ENCODE peak calls at places on chromosomes 11 and 22, in four cellular contexts. R is HepG2, W is K562, N is GM12878. H is an unnamed sample.
A peak's percentile ranks its signal among the peaks of the same experiment; 100 is the strongest.

GRCh38 chr11:72589802-72590761 is 84.1 kb downstream of the PDE2A start:
- DNase-seq in R (peak; percentile 48), W (peak; percentile 77), N (no peak), H (peak; percentile 70)

GRCh38 chr11:91303754-91304153 is 920.9 kb upstream of the FAT3 start:
- DNase-seq in R (no peak), W (no peak), N (no peak), H (no peak)

GRCh38 chr22:33639588-33640254 is 280.6 kb downstream of the LARGE1 start:
- DNase-seq in R (no peak), W (no peak), N (no peak), H (no peak)

GRCh38 chr22:50178871-50179869 is 6.5 kb upstream of the TRABD start:
- DNase-seq in R (no peak), W (peak; percentile 45), N (no peak), H (no peak)

GRCh38 chr11:130634981-130635473 is 186.6 kb downstream of the ADAMTS15 start:
- DNase-seq in R (peak; percentile 14), W (no peak), N (no peak), H (no peak)

GRCh38 chr11:64566042-64566914 is 24.7 kb upstream of the SLC22A12 start:
- DNase-seq in R (peak; percentile 99), W (peak; percentile 67), N (no peak), H (peak; percentile 83)

GRCh38 chr11:57885298-57886035 is 123.9 kb downstream of the CTNND1 start:
- DNase-seq in R (peak; percentile 20), W (no peak), N (no peak), H (no peak)

GRCh38 chr11:8282621-8283509 is 19.2 kb upstream of the LMO1 start:
- DNase-seq in R (no peak), W (no peak), N (no peak), H (no peak)

GRCh38 chr11:59183768-59184167 is 11.8 kb downstream of the DTX4 start:
- DNase-seq in R (no peak), W (no peak), N (no peak), H (no peak)

GRCh38 chr11:75689861-75690641 is 21.2 kb upstream of the MAP6 start:
- DNase-seq in R (no peak), W (no peak), N (peak; percentile 79), H (no peak)

GRCh38 chr11:11444027-11444799 is 91.2 kb upstream of the CSNK2A3 start:
- DNase-seq in R (no peak), W (no peak), N (no peak), H (peak; percentile 23)

GRCh38 chr11:825366-826231 is 2.1 kb upstream of the CRACR2B start:
- DNase-seq in R (no peak), W (no peak), N (no peak), H (no peak)

GRCh38 chr11:94650756-94651155 is 83.6 kb downstream of the PIWIL4 start:
- DNase-seq in R (no peak), W (no peak), N (no peak), H (no peak)
- TF ChIP-seq BHLHE40 in R (no peak), W (no peak), N (no peak), H (no peak)

GRCh38 chr11:17145972-17146371 is 61.8 kb downstream of the PIK3C2A start:
- DNase-seq in R (no peak), W (no peak), N (no peak), H (no peak)
- TF ChIP-seq FOXM1 in R (no peak), W (no peak), N (no peak), H (no peak)

DNA sequence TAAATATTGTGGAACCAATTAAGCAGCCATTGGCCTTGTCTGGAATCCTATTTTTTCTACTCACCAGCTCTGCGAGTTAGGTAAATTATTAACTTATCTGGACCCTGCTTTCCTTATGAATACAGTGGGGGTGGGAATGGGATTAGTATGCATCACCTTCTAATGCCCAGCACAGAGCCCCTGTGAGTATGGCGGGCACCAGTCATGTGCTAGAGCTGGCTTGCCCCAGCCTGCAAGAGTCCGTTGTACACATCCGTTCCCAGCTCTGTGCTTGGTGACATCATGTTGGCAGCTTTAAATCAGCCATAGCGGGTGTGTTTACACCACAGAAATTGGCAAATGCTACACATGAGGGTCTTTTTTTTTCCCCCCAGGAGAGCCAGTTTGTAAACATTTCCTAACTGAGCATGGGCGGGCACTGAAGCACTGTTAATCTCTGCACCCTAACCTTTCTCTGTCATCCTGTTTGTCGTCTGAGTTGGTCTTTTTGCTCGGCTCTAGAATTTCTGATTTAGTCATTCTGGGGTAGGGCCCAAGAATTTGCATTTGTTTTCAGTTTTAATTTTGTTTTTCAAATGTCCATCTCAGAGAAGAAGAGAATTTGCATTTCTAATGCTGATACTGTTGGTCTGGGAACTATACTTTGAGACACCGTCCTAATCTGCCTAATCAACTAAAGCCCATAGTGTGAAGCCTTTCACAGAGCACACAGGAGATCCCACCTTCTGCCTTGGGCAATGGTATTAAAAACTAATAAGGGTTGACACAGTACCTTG is 130.3 kb upstream of the TBCEL start:
- DNase-seq in R (peak; percentile 38), W (no peak), N (no peak), H (no peak)
- TF ChIP-seq BHLHE40 in R (no peak), W (no peak), N (no peak), H (no peak)

GRCh38 chr22:45980776-45981175 is 3.8 kb upstream of the WNT7B start:
- DNase-seq in R (no peak), W (no peak), N (no peak), H (no peak)
- TF ChIP-seq FOXM1 in R (no peak), W (no peak), N (no peak), H (no peak)

GRCh38 chr11:99670268-99670667 is 649.5 kb downstream of the CNTN5 start:
- DNase-seq in R (no peak), W (no peak), N (no peak), H (no peak)
- TF ChIP-seq BHLHE40 in R (no peak), W (no peak), N (no peak), H (no peak)

DNA sequence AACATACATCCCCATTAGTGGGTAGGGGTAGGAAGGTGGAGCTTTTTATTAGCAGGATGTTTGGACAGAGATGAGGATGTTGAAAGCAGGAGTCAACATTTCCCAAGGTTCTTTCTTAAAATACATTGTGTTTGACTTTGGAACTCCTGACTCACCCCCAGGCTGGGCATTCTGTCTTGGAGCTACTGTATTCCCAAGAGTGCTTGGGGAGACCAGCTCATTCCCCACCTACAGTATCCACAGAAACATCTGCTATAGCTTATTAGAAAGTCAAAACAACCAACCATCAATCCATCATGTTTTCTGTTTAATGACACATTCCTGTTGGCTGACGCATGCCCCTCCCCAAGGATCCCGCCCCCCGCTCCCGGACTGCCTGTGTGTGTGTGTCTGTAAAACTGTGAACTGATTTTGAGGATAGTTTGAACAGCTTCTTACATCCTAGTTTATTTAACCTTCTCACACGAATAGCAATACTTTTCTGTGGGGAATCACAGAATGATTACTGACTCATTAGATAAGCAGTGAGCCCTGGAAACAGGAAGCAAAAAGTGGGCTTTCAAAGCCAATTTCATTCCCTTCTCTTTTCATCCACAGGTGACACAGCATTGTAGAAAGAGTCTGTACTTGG is 109.6 kb downstream of the CCDC81 start:
- DNase-seq in R (peak; percentile 81), W (peak; percentile 75), N (no peak), H (peak; percentile 23)
- TF ChIP-seq FOXM1 in R (no peak), W (no peak), N (no peak), H (no peak)